ENCODE peak calls at places on chromosome 1, in four cellular contexts. P is AG09319, E is GM13977, L is colonic mucosa. C is an unnamed sample.

GRCh38 chr1:87046951-87047350 is 132.5 kb downstream of the HS2ST1 start:
- DNase-seq in P (no peak), E (no peak), L (no peak), C (no peak)

GRCh38 chr1:190367200-190367599 is 110.5 kb downstream of the BRINP3 start:
- DNase-seq in P (no peak), E (no peak), L (no peak), C (no peak)

GRCh38 chr1:46616277-46617107 is at the start of gene MOB3C:
- DNase-seq in P (peak), E (peak), L (peak), C (peak)

GRCh38 chr1:7561331-7561921 is 209.7 kb upstream of the VAMP3 start:
- DNase-seq in P (no peak), E (no peak), L (no peak), C (no peak)

GRCh38 chr1:167548059-167548932 is 5.3 kb downstream of the CREG1 start:
- DNase-seq in P (no peak), E (no peak), L (no peak), C (no peak)

GRCh38 chr1:25695066-25695990 is 78.7 kb downstream of the MAN1C1 start:
- DNase-seq in P (peak), E (no peak), L (peak), C (no peak)

GRCh38 chr1:8736927-8737326 is 80.5 kb downstream of the RERE start:
- DNase-seq in P (no peak), E (no peak), L (no peak), C (no peak)

GRCh38 chr1:77484334-77484733 is 198.1 kb downstream of the ZZZ3 start:
- DNase-seq in P (no peak), E (no peak), L (no peak), C (no peak)

GRCh38 chr1:55309053-55309452 is 93.9 kb upstream of the USP24 start:
- DNase-seq in P (no peak), E (no peak), L (no peak), C (no peak)

GRCh38 chr1:56954664-56955063 is 11.2 kb downstream of the C8B start:
- DNase-seq in P (no peak), E (no peak), L (no peak), C (no peak)

GRCh38 chr1:199287632-199288031 is 648.8 kb downstream of the PTPRC start:
- DNase-seq in P (no peak), E (no peak), L (no peak), C (no peak)

GRCh38 chr1:54273092-54273836 is 73.3 kb downstream of the MRPL37 start:
- DNase-seq in P (peak), E (no peak), L (peak), C (no peak)

GRCh38 chr1:184419734-184420161 is 32.9 kb downstream of the C1orf21 start:
- DNase-seq in P (no peak), E (no peak), L (peak), C (no peak)

GRCh38 chr1:18901147-18901951 is 1.0 kb downstream of the ALDH4A1 start:
- DNase-seq in P (no peak), E (no peak), L (no peak), C (no peak)
- TF ChIP-seq CTCF in P (no peak), E (no peak), L (no peak), C (no peak)

DNA sequence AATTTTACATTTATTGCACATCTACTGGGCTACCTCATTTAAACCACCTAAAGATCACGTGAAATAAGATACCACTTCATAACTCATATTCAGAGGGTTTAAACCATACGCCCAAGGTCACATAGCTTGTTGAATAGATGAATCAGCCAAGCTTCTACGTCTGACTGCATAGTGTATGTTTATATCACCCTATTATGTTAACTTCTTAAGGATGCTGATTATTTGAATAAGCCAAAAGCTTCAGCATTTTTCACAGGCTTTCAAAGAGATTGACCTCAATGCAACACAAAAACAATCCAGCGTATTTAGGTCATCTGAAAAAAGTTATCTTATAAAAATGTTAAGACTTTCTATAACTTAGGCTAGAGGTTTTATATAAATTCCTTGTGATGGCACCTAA is 373.8 kb downstream of the TGFB2 start:
- DNase-seq in P (peak), E (no peak), L (no peak), C (no peak)
- TF ChIP-seq CTCF in P (no peak), E (no peak), L (no peak), C (no peak)

GRCh38 chr1:28437260-28437923 is 67.9 kb downstream of the PHACTR4 start:
- DNase-seq in P (no peak), E (no peak), L (peak), C (no peak)

GRCh38 chr1:28437924-28438699 is 67.7 kb upstream of the RCC1 start:
- DNase-seq in P (peak), E (no peak), L (peak), C (no peak)

GRCh38 chr1:28439320-28439719 is 66.5 kb upstream of the RCC1 start:
- DNase-seq in P (no peak), E (no peak), L (no peak), C (no peak)

GRCh38 chr1:28441674-28442073 is 64.2 kb upstream of the RCC1 start:
- DNase-seq in P (no peak), E (no peak), L (no peak), C (no peak)

GRCh38 chr1:28436211-28436769 is 66.8 kb downstream of the PHACTR4 start:
- DNase-seq in P (no peak), E (no peak), L (no peak), C (no peak)
- TF ChIP-seq CTCF in P (no peak), E (peak), L (no peak), C (no peak)

DNA sequence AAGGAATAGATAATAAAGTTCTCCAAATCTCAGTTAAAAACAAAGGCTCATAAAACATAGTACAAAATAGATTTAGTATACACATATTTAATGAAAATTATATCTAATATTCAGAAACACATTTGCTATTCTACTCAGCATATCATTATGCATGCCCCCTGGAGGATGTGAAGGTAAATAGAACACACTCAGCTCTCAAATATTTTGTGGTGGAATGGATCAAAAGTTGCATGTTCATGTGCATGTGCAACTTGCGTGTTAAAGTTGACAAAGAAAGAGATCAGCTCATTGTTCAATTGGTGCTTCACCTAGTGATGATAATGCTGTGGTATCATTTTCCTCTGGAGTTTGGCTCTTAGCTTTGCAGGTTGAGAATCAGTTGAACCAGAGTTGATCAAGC is 4.9 kb upstream of the ZNF644 start:
- DNase-seq in P (no peak), E (no peak), L (no peak), C (no peak)
- TF ChIP-seq CTCF in P (peak), E (no peak), L (peak), C (peak)

GRCh38 chr1:207888647-207889046 is 22.3 kb downstream of the CD34 start:
- DNase-seq in P (no peak), E (no peak), L (no peak), C (no peak)
- TF ChIP-seq CTCF in P (no peak), E (no peak), L (no peak), C (no peak)

C was measured in natural killer cell.